ENCODE peak calls at places on chromosomes 13 and 19, in five cellular contexts. U, Q, C, S and K are unnamed samples.

GRCh38 chr19:50332264-50333038 is 3.3 kb upstream of the KCNC3 start:
- DNase-seq in C (peak), S (no peak), Q (no peak), U (peak), K (no peak)

GRCh38 chr13:86087241-86087640 is 288.0 kb upstream of the SLITRK6 start:
- DNase-seq in C (no peak), Q (no peak), S (no peak), U (no peak), K (no peak)

GRCh38 chr19:39154084-39154625 is 28.6 kb downstream of the PAK4 start:
- DNase-seq in U (no peak), Q (no peak), S (no peak), C (no peak), K (no peak)

GRCh38 chr19:18852634-18853033 is 20.9 kb downstream of the UPF1 start:
- DNase-seq in C (no peak), Q (no peak), U (no peak), S (no peak), K (no peak)

GRCh38 chr13:112545866-112546265 is 42.1 kb downstream of the TUBGCP3 start:
- DNase-seq in C (no peak), Q (peak), S (no peak), U (no peak), K (no peak)

GRCh38 chr19:56566904-56567273 is 379 bp upstream of the ZNF470 start:
- DNase-seq in S (peak), U (peak), Q (peak), C (no peak), K (peak)

GRCh38 chr13:30341815-30342570 is 34.6 kb upstream of the KATNAL1 start:
- DNase-seq in C (peak), U (peak), Q (no peak), S (no peak), K (peak)

GRCh38 chr13:64075543-64076271 is 2660.1 kb upstream of the PCDH20 start:
- DNase-seq in S (no peak), U (no peak), C (no peak), Q (no peak), K (no peak)

GRCh38 chr13:45055198-45055901 is 65.0 kb upstream of the GTF2F2 start:
- DNase-seq in S (no peak), Q (peak), U (no peak), C (no peak), K (peak)
- H3K27ac ChIP-seq in S (no peak), Q (no peak), U (peak), C (no peak), K (peak)

GRCh38 chr19:29772696-29773095 is 39.1 kb upstream of the CCNE1 start:
- DNase-seq in U (no peak), S (no peak), Q (no peak), C (no peak), K (no peak)

GRCh38 chr19:29770653-29771052 is 41.1 kb upstream of the CCNE1 start:
- DNase-seq in C (no peak), S (no peak), Q (no peak), U (no peak), K (no peak)

GRCh38 chr19:29773141-29773540 is 38.6 kb upstream of the CCNE1 start:
- DNase-seq in Q (no peak), U (no peak), S (no peak), C (no peak), K (no peak)

GRCh38 chr19:29769997-29770396 is 41.8 kb upstream of the CCNE1 start:
- DNase-seq in U (no peak), S (no peak), Q (no peak), C (no peak), K (no peak)

DNA sequence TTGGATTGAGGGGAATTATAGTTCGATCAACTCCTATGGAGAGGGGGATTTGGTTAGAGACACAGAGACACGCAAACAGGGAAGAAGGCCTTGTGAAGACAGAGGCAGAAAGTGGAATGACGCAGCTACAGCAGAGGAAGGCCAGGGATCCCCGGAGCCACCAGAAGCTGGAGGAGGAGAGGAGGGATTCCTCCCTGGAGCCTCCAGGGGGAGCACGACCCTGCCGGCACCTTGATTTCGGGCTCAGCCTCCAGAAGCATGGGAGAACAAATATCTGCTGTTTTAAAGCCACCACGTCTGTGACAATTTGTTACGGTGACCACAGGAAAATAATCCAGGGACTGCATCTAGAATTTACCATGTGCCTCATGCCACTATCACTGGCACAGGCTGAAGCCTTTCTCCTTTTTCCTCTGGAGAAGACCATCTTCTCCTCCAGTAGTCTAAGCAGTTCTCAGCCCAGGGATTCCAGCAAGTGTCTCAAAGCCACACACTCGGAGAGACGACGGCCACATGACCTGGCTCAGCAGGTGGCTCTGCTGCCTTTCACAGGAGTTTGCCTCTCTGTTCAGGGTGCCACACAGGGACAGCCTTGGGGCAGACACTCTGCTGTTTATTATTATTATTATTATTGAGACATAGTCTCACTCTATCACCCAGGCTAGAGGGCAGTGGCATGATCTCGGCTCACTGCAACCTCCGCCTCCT is 39.9 kb upstream of the CCNE1 start:
- DNase-seq in C (no peak), U (peak), S (no peak), Q (peak), K (no peak)
- TF ChIP-seq POLR2A in C (no peak), U (no peak), S (no peak), Q (no peak), K (no peak)

GRCh38 chr13:114275309-114275708 is 6.1 kb upstream of the UPF3A start:
- DNase-seq in U (no peak), Q (no peak), C (no peak), S (no peak), K (no peak)

GRCh38 chr13:114282143-114282685 is 813 bp downstream of the UPF3A start:
- DNase-seq in Q (peak), U (peak), C (peak), S (peak), K (peak)

GRCh38 chr13:114279770-114280169 is 1.6 kb upstream of the UPF3A start:
- DNase-seq in U (no peak), Q (no peak), C (no peak), S (no peak), K (no peak)

GRCh38 chr13:114281351-114282142 is at the start of gene UPF3A:
- DNase-seq in U (peak), C (peak), S (peak), Q (peak), K (peak)

GRCh38 chr13:114279146-114279545 is 2.3 kb upstream of the UPF3A start:
- DNase-seq in U (no peak), C (no peak), Q (no peak), S (no peak), K (no peak)
- H3K27ac ChIP-seq in U (no peak), C (peak), Q (no peak), S (no peak), K (no peak)

GRCh38 chr13:106112191-106112590 is 423.3 kb downstream of the EFNB2 start:
- DNase-seq in C (no peak), U (no peak), Q (no peak), S (no peak), K (no peak)

GRCh38 chr13:106114981-106115554 is 420.4 kb downstream of the EFNB2 start:
- DNase-seq in Q (no peak), C (no peak), S (no peak), U (no peak), K (no peak)

GRCh38 chr13:106117035-106117434 is 418.4 kb downstream of the EFNB2 start:
- DNase-seq in U (no peak), Q (no peak), S (no peak), C (no peak), K (no peak)

GRCh38 chr13:106110241-106110855 is 425.1 kb downstream of the EFNB2 start:
- DNase-seq in S (no peak), Q (peak), C (no peak), U (no peak), K (no peak)

GRCh38 chr13:106113796-106114195 is 421.7 kb downstream of the EFNB2 start:
- DNase-seq in S (no peak), U (no peak), Q (no peak), C (no peak), K (no peak)
- TF ChIP-seq POLR2A in S (no peak), U (no peak), Q (no peak), C (no peak), K (no peak)

GRCh38 chr13:92265408-92265807 is 867.0 kb downstream of the GPC5 start:
- DNase-seq in S (no peak), U (no peak), C (no peak), Q (no peak), K (no peak)

GRCh38 chr13:92255533-92255932 is 857.1 kb downstream of the GPC5 start:
- DNase-seq in S (no peak), U (no peak), Q (no peak), C (no peak), K (no peak)

GRCh38 chr13:92259523-92259922 is 861.1 kb downstream of the GPC5 start:
- DNase-seq in C (no peak), S (no peak), Q (no peak), U (no peak), K (no peak)

DNA sequence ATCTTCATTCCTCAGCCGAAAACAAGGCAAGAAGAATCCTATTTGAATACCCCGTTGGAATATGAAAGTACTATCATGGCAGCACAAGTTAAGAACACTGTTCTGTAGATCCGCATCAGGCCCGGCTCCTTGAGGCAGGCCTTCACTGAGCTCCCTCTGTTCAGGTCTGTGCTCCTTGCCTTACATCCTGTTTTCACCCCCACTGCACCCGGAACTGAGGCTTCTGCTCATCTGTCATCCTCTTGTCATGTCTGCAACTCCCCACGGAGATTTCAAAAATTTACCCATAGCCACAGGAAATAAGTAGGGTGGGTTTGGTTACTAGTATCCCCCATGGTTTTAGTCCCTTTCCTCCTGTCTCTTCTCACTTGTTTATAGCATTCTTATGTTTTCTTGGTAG is 861.9 kb downstream of the GPC5 start:
- DNase-seq in S (no peak), C (no peak), U (no peak), Q (no peak), K (no peak)
- H3K27ac ChIP-seq in S (no peak), C (no peak), U (no peak), Q (no peak), K (no peak)

DNA sequence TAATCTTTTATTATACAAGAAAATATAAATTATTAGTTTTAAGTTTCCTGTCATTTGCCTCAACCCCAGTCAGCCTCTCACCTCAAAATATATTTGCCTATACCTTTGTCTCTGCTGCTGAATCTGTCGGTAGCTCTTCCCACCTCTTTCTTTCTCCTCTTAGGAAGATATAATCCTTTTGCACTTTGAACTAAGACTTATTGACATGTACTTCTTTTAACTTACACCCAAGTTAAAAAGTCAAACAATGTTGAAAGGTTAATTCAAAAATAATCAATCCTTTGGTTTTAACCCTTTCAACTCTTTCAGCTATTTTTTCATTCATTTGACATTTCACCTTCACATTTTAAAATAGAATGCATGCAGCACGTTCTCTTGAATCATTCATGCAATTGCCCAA is 9.0 kb upstream of the KL start:
- DNase-seq in C (no peak), U (no peak), S (no peak), Q (no peak), K (no peak)
- TF ChIP-seq POLR2A in C (no peak), U (no peak), S (no peak), Q (no peak), K (no peak)

GRCh38 chr19:6217752-6218403 is 61.9 kb downstream of the MLLT1 start:
- DNase-seq in Q (no peak), C (no peak), S (no peak), U (no peak), K (no peak)

GRCh38 chr19:6215701-6216235 is 64.0 kb downstream of the MLLT1 start:
- DNase-seq in S (no peak), Q (no peak), C (no peak), U (peak), K (peak)

GRCh38 chr19:6216996-6217751 is 62.6 kb downstream of the MLLT1 start:
- DNase-seq in S (no peak), U (peak), C (no peak), Q (no peak), K (peak)

GRCh38 chr19:6214881-6215541 is 64.8 kb downstream of the MLLT1 start:
- DNase-seq in Q (no peak), S (no peak), C (no peak), U (peak), K (peak)

DNA sequence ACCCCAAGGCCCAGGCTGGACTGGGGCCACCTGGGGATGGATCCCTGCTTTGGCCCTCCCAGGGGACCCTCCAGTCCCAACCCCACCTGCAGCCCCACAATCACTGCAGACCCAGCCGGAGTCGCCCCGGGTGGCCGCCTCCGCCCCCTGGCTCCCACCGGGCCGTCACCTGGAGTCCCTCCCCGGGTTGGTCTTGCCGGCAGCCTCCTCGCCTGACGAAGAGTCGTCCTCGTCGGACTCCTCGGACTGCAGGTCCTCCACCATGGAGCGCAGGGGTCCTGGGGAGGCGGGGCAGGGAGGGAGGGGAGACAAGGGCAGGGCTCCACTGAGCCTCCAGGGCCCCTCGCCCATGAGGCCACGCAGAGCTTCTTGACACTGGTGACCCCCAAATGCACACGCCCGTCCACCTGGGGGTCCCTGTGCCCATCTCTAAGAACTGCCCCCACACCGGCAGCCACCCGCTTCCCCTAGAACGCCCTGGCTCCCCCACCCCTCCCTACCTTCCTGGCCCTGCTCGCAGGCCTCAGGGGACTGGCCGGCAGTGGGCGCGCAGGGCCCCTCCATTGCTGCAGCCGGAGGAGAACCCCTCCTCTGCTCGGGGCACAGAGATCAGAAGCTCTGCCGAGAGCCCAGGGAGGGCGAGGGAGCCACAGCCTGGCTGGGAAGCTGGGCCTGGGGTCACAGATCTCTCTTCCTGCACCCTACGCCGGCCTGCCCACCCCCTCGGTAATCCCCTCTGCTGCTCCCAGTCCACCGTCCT is 63.4 kb downstream of the MLLT1 start:
- DNase-seq in U (peak), S (no peak), Q (no peak), C (no peak), K (peak)
- H3K27ac ChIP-seq in U (no peak), S (no peak), Q (no peak), C (no peak), K (peak)